ENCODE peak calls at places on chromosomes 16 and 17, in eight cellular contexts. I is body of pancreas, J is lower leg skin, T is heart right ventricle, B is esophagus muscularis mucosa, R is activated B cell treated with CpG ODN at 0.5 μM for 24 hours, Z is upper lobe of right lung, G is heart left ventricle. V is an unnamed sample.

GRCh38 chr16:84836234-84836647 is 16.5 kb downstream of the CRISPLD2 start:
- DNase-seq in I (peak), J (peak), T (peak), B (peak), R (no peak), Z (no peak), G (peak), V (no peak)

GRCh38 chr16:70253291-70254094 is 1.8 kb upstream of the EXOSC6 start:
- DNase-seq in I (peak), J (no peak), T (peak), B (no peak), R (no peak), Z (no peak), G (no peak), V (no peak)

GRCh38 chr16:14088155-14088753 is 17.1 kb downstream of the MRTFB start:
- DNase-seq in I (no peak), J (peak), T (no peak), B (no peak), R (no peak), Z (no peak), G (no peak), V (no peak)

GRCh38 chr16:47979783-47980182 is 176.0 kb downstream of the ABCC12 start:
- DNase-seq in I (no peak), J (no peak), T (no peak), B (peak), R (no peak), Z (no peak), G (no peak), V (no peak)

GRCh38 chr17:33948299-33948698 is 306.8 kb upstream of the CCL2 start:
- DNase-seq in I (no peak), J (no peak), T (no peak), B (no peak), R (no peak), Z (no peak), G (no peak), V (no peak)

GRCh38 chr16:85492617-85492957 is 120.5 kb upstream of the GSE1 start:
- DNase-seq in I (no peak), J (no peak), T (no peak), B (no peak), R (no peak), Z (no peak), G (no peak), V (no peak)

GRCh38 chr16:4377573-4378146 is 6.0 kb downstream of the VASN start:
- DNase-seq in I (peak), J (no peak), T (no peak), B (no peak), R (no peak), Z (no peak), G (no peak), V (no peak)

GRCh38 chr17:61126476-61127240 is 273.0 kb upstream of the TBX2 start:
- DNase-seq in I (no peak), J (no peak), T (no peak), B (no peak), R (no peak), Z (no peak), G (no peak), V (no peak)

GRCh38 chr17:45410144-45411091 is 22.3 kb downstream of the ARHGAP27 start:
- DNase-seq in I (no peak), J (no peak), T (peak), B (no peak), R (peak), Z (no peak), G (peak), V (no peak)

GRCh38 chr17:57622886-57623433 is 122.1 kb downstream of the CCDC182 start:
- DNase-seq in I (no peak), J (no peak), T (peak), B (no peak), R (no peak), Z (peak), G (peak), V (peak)

GRCh38 chr16:68893710-68894705 is 50.7 kb downstream of the TANGO6 start:
- DNase-seq in I (peak), J (no peak), T (peak), B (no peak), R (no peak), Z (no peak), G (peak), V (no peak)

GRCh38 chr16:47779201-47780016 is 318.3 kb downstream of the PHKB start:
- DNase-seq in I (no peak), J (no peak), T (peak), B (no peak), R (no peak), Z (no peak), G (no peak), V (peak)

GRCh38 chr17:17748604-17749003 is 67.3 kb downstream of the RAI1 start:
- DNase-seq in I (no peak), J (no peak), T (no peak), B (no peak), R (no peak), Z (no peak), G (no peak), V (no peak)

GRCh38 chr17:60704170-60704569 is 26.5 kb downstream of the BCAS3 start:
- DNase-seq in I (no peak), J (no peak), T (no peak), B (no peak), R (no peak), Z (no peak), G (no peak), V (no peak)

DNA sequence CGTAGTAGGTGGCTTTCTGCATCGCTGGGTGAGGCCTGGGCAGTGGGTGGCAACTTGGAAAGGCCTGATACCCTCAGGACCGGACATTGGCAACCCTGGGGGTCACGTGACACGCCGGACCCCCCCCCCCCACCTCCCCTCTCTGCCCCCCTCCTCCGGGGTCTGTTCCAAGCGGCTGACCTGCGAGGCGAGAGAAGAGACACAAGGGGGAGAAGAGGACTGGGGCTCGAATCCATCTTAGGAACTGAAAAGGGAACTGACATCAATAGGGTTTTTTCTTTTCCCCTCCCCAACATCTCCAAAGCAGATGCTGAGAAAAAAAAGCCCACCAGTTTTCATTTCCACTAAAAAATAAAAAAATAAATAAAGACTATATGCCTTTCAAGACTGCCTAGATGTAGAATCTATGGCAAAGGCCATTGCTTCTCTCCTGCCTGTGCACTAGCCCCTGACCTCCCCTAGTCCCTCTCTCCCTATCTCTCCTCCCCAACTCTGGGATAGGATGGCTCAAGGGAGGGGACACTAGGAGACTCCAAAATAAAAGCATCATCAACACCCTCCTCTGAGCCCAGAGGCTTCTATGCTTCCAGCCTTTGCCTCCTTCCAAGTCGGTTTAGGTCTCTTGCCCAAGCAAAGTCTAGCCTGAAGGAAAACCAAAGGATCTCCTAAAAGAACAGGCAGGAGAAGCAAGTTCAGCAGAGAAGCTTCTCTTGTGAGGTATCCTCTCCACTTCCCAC is 7.7 kb upstream of the HOXB2 start:
- DNase-seq in I (no peak), J (no peak), T (no peak), B (no peak), R (no peak), Z (no peak), G (no peak), V (no peak)
- TF ChIP-seq CTCF in I (no peak), J (no peak), T (no peak), B (no peak), R (no peak), Z (no peak), G (no peak), V (no peak)

GRCh38 chr16:15507299-15507958 is 73.0 kb downstream of the BMERB1 start:
- DNase-seq in I (no peak), J (peak), T (no peak), B (no peak), R (no peak), Z (no peak), G (no peak), V (no peak)
- TF ChIP-seq CTCF in I (no peak), J (no peak), T (no peak), B (no peak), R (no peak), Z (no peak), G (no peak), V (no peak)

GRCh38 chr16:56282455-56282854 is 91.2 kb downstream of the GNAO1 start:
- DNase-seq in I (no peak), J (no peak), T (no peak), B (no peak), R (no peak), Z (no peak), G (no peak), V (no peak)

GRCh38 chr16:56278196-56278855 is 87.0 kb downstream of the GNAO1 start:
- DNase-seq in I (no peak), J (no peak), T (no peak), B (no peak), R (no peak), Z (peak), G (no peak), V (no peak)

GRCh38 chr16:56279132-56279531 is 87.8 kb downstream of the GNAO1 start:
- DNase-seq in I (no peak), J (no peak), T (no peak), B (no peak), R (no peak), Z (peak), G (no peak), V (no peak)

GRCh38 chr16:56279914-56280313 is 88.6 kb downstream of the GNAO1 start:
- DNase-seq in I (no peak), J (no peak), T (no peak), B (no peak), R (no peak), Z (no peak), G (no peak), V (no peak)

GRCh38 chr16:56281256-56281805 is 90.0 kb downstream of the GNAO1 start:
- DNase-seq in I (no peak), J (no peak), T (no peak), B (no peak), R (no peak), Z (no peak), G (no peak), V (no peak)
- TF ChIP-seq CTCF in I (no peak), J (no peak), T (peak), B (peak), R (no peak), Z (peak), G (no peak), V (peak)

GRCh38 chr16:12271006-12271405 is 294.5 kb downstream of the SNX29 start:
- DNase-seq in I (no peak), J (no peak), T (no peak), B (no peak), R (no peak), Z (no peak), G (no peak), V (no peak)
- TF ChIP-seq CTCF in I (no peak), J (no peak), T (no peak), B (no peak), R (no peak), Z (peak), G (no peak), V (no peak)

GRCh38 chr17:81543339-81543675 is 8.8 kb downstream of the FAAP100 start:
- DNase-seq in I (no peak), J (no peak), T (no peak), B (no peak), R (no peak), Z (no peak), G (peak), V (no peak)

GRCh38 chr17:81544281-81544974 is 7.7 kb downstream of the FAAP100 start:
- DNase-seq in I (no peak), J (no peak), T (no peak), B (no peak), R (no peak), Z (no peak), G (peak), V (no peak)

GRCh38 chr17:81541123-81541522 is 11.0 kb downstream of the FAAP100 start:
- DNase-seq in I (no peak), J (no peak), T (no peak), B (no peak), R (no peak), Z (no peak), G (peak), V (no peak)

GRCh38 chr17:81543756-81544155 is 8.4 kb downstream of the FAAP100 start:
- DNase-seq in I (no peak), J (no peak), T (no peak), B (no peak), R (no peak), Z (no peak), G (no peak), V (no peak)

DNA sequence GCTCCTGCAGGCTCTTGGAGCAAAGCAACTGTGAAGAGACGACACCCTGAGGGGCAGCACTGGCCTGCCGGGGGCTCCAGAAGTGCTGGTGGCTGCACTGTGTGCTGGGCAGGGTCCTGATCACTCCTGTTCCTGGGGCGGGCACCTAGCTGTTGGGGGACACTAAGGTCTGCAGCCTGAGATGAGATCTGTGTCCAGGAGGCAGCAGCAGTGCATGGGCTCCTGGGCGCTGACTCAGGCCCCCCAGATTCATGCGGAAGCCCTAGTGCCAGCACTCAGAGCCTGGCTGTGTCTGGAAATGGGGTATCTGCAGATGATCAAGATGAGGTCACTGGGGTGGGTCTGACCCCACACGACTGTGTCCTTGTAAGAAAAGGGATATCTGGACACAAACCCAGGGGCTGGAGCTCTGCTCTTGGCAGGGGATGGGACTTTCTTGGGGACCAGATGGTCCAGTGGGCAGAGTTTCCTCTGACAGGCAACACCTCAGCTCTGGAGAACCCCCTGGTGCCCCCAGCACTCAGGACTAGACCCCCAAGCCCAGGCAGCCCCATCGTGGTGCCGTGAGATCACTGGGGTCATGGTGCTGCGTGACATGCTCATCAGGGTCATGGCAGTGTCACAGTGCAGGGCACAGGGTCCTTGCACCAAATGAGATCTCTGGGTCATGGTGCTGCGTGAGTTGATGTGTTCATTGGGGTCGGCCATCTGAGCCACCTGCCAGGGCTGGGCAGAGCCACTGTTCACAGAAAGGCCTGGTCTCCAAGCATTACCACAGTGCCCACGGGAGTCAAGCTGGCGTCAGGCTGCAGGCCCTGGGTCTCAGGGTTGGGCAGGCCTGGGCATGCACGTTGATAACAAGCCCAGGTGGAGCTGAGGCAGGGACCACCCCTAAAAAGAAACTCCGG is 9.5 kb downstream of the FAAP100 start:
- DNase-seq in I (no peak), J (no peak), T (no peak), B (no peak), R (no peak), Z (no peak), G (peak), V (no peak)
- TF ChIP-seq CTCF in I (no peak), J (no peak), T (no peak), B (no peak), R (no peak), Z (no peak), G (no peak), V (no peak)

DNA sequence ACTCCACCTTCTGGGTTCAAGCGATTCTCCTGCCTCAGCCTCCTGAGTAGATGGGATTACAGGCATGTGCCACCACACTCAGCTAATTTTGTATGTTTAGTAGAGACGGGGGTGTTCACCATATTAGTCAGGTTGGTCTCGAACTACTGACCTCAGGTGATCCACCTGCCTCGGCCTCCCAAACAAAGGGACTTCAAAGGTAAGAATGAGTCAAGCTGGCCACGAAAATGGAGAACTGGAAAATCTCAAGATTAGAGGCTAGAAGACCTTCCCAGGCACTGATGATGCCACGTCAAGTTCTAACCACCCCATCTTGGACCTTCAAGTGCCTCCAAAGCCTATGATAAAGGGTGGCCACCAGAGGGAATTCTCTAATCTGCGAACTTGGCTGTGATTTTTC is 1.3 kb upstream of the CCL15 start:
- DNase-seq in I (no peak), J (no peak), T (no peak), B (no peak), R (no peak), Z (no peak), G (no peak), V (peak)
- TF ChIP-seq CTCF in I (no peak), J (no peak), T (no peak), B (no peak), R (no peak), Z (no peak), G (no peak), V (peak)

GRCh38 chr17:78175643-78175981 is 7.2 kb downstream of the SYNGR2 start:
- DNase-seq in I (no peak), J (no peak), T (no peak), B (no peak), R (no peak), Z (no peak), G (no peak), V (no peak)

GRCh38 chr17:78172284-78173024 is 4.1 kb downstream of the SYNGR2 start:
- DNase-seq in I (no peak), J (no peak), T (peak), B (no peak), R (peak), Z (peak), G (peak), V (no peak)

GRCh38 chr17:78173025-78173715 is 4.8 kb downstream of the SYNGR2 start:
- DNase-seq in I (no peak), J (no peak), T (no peak), B (no peak), R (no peak), Z (no peak), G (no peak), V (peak)

GRCh38 chr17:78174870-78175642 is 6.7 kb downstream of the SYNGR2 start:
- DNase-seq in I (peak), J (no peak), T (no peak), B (no peak), R (no peak), Z (no peak), G (no peak), V (no peak)

GRCh38 chr17:78174332-78174869 is 6.0 kb downstream of the SYNGR2 start:
- DNase-seq in I (peak), J (peak), T (peak), B (peak), R (no peak), Z (peak), G (peak), V (no peak)
- TF ChIP-seq CTCF in I (peak), J (no peak), T (peak), B (peak), R (no peak), Z (peak), G (peak), V (no peak)

V was measured in GM12864.